ENCODE peak calls at places on chromosomes 16 and 17, in seven cellular contexts. One of them, this sample, is unnamed.

GRCh38 chr17:41985919-41986318 is 19.3 kb downstream of the CNP start:
- DNase-seq in RWPE2: no peak
- DNase-seq in posterior cingulate gyrus: no peak
- DNase-seq in stimulated activated CD4-positive, alpha-beta T cell treated with anti-CD3 and anti-CD28 coated beads, Interleukin-1b, Interleukin-23, amount 100 ng/mL, for 1 hour: no peak
- DNase-seq in HT1080: no peak
- DNase-seq in kidney tubule cell: no peak
- DNase-seq in GOT3: no peak
- DNase-seq in this sample: no peak

GRCh38 chr16:4392382-4393242 is 21.0 kb downstream of the VASN start:
- DNase-seq in kidney tubule cell: peak
- DNase-seq in GOT3: no peak
- DNase-seq in stimulated activated CD4-positive, alpha-beta T cell treated with anti-CD3 and anti-CD28 coated beads, Interleukin-1b, Interleukin-23, amount 100 ng/mL, for 1 hour: no peak
- DNase-seq in HT1080: no peak
- DNase-seq in RWPE2: no peak
- DNase-seq in posterior cingulate gyrus: no peak
- DNase-seq in this sample: peak

GRCh38 chr17:3535253-3535995 is 22.2 kb downstream of the TRPV3 start:
- DNase-seq in HT1080: no peak
- DNase-seq in GOT3: no peak
- DNase-seq in kidney tubule cell: peak
- DNase-seq in posterior cingulate gyrus: peak
- DNase-seq in RWPE2: no peak
- DNase-seq in stimulated activated CD4-positive, alpha-beta T cell treated with anti-CD3 and anti-CD28 coated beads, Interleukin-1b, Interleukin-23, amount 100 ng/mL, for 1 hour: no peak
- DNase-seq in this sample: no peak

GRCh38 chr17:42586514-42587230 is 9.1 kb upstream of the PSMC3IP start:
- DNase-seq in stimulated activated CD4-positive, alpha-beta T cell treated with anti-CD3 and anti-CD28 coated beads, Interleukin-1b, Interleukin-23, amount 100 ng/mL, for 1 hour: no peak
- DNase-seq in HT1080: no peak
- DNase-seq in GOT3: no peak
- DNase-seq in posterior cingulate gyrus: no peak
- DNase-seq in kidney tubule cell: no peak
- DNase-seq in RWPE2: no peak
- DNase-seq in this sample: no peak

GRCh38 chr17:45050680-45051059 is 762 bp downstream of the DCAKD start:
- DNase-seq in stimulated activated CD4-positive, alpha-beta T cell treated with anti-CD3 and anti-CD28 coated beads, Interleukin-1b, Interleukin-23, amount 100 ng/mL, for 1 hour: no peak
- DNase-seq in GOT3: no peak
- DNase-seq in RWPE2: no peak
- DNase-seq in kidney tubule cell: peak
- DNase-seq in HT1080: peak
- DNase-seq in posterior cingulate gyrus: no peak
- DNase-seq in this sample: no peak

GRCh38 chr17:39069114-39069756 is 82.2 kb downstream of the PLXDC1 start:
- DNase-seq in stimulated activated CD4-positive, alpha-beta T cell treated with anti-CD3 and anti-CD28 coated beads, Interleukin-1b, Interleukin-23, amount 100 ng/mL, for 1 hour: no peak
- DNase-seq in kidney tubule cell: peak
- DNase-seq in HT1080: peak
- DNase-seq in GOT3: no peak
- DNase-seq in posterior cingulate gyrus: no peak
- DNase-seq in RWPE2: no peak
- DNase-seq in this sample: no peak

GRCh38 chr16:89890200-89890599 is 16.8 kb downstream of the TCF25 start:
- DNase-seq in posterior cingulate gyrus: no peak
- DNase-seq in stimulated activated CD4-positive, alpha-beta T cell treated with anti-CD3 and anti-CD28 coated beads, Interleukin-1b, Interleukin-23, amount 100 ng/mL, for 1 hour: no peak
- DNase-seq in kidney tubule cell: no peak
- DNase-seq in HT1080: no peak
- DNase-seq in RWPE2: no peak
- DNase-seq in GOT3: no peak
- DNase-seq in this sample: no peak

GRCh38 chr17:42342242-42343008 is 45.8 kb downstream of the STAT3 start:
- DNase-seq in RWPE2: no peak
- DNase-seq in GOT3: no peak
- DNase-seq in stimulated activated CD4-positive, alpha-beta T cell treated with anti-CD3 and anti-CD28 coated beads, Interleukin-1b, Interleukin-23, amount 100 ng/mL, for 1 hour: no peak
- DNase-seq in HT1080: peak
- DNase-seq in posterior cingulate gyrus: no peak
- DNase-seq in kidney tubule cell: no peak
- DNase-seq in this sample: no peak

GRCh38 chr17:50431219-50431618 is 5.2 kb downstream of the ACSF2 start:
- DNase-seq in kidney tubule cell: no peak
- DNase-seq in HT1080: no peak
- DNase-seq in RWPE2: no peak
- DNase-seq in posterior cingulate gyrus: no peak
- DNase-seq in stimulated activated CD4-positive, alpha-beta T cell treated with anti-CD3 and anti-CD28 coated beads, Interleukin-1b, Interleukin-23, amount 100 ng/mL, for 1 hour: no peak
- DNase-seq in GOT3: no peak
- DNase-seq in this sample: no peak

GRCh38 chr17:77769215-77769614 is 189.3 kb upstream of the TNRC6C start:
- DNase-seq in HT1080: no peak
- DNase-seq in posterior cingulate gyrus: no peak
- DNase-seq in kidney tubule cell: no peak
- DNase-seq in RWPE2: no peak
- DNase-seq in GOT3: no peak
- DNase-seq in stimulated activated CD4-positive, alpha-beta T cell treated with anti-CD3 and anti-CD28 coated beads, Interleukin-1b, Interleukin-23, amount 100 ng/mL, for 1 hour: no peak
- DNase-seq in this sample: no peak

GRCh38 chr17:43556292-43556691 is 10.2 kb upstream of the ETV4 start:
- DNase-seq in posterior cingulate gyrus: no peak
- DNase-seq in HT1080: peak
- DNase-seq in stimulated activated CD4-positive, alpha-beta T cell treated with anti-CD3 and anti-CD28 coated beads, Interleukin-1b, Interleukin-23, amount 100 ng/mL, for 1 hour: no peak
- DNase-seq in kidney tubule cell: peak
- DNase-seq in GOT3: peak
- DNase-seq in RWPE2: no peak
- DNase-seq in this sample: no peak

GRCh38 chr16:24041834-24042631 is 206.2 kb downstream of the PRKCB start:
- DNase-seq in kidney tubule cell: peak
- DNase-seq in posterior cingulate gyrus: peak
- DNase-seq in RWPE2: no peak
- DNase-seq in HT1080: peak
- DNase-seq in GOT3: peak
- DNase-seq in stimulated activated CD4-positive, alpha-beta T cell treated with anti-CD3 and anti-CD28 coated beads, Interleukin-1b, Interleukin-23, amount 100 ng/mL, for 1 hour: peak
- DNase-seq in this sample: no peak

GRCh38 chr16:82042841-82043240 is 7.8 kb downstream of the HSD17B2 start:
- DNase-seq in kidney tubule cell: no peak
- DNase-seq in RWPE2: no peak
- DNase-seq in HT1080: no peak
- DNase-seq in GOT3: no peak
- DNase-seq in stimulated activated CD4-positive, alpha-beta T cell treated with anti-CD3 and anti-CD28 coated beads, Interleukin-1b, Interleukin-23, amount 100 ng/mL, for 1 hour: no peak
- DNase-seq in posterior cingulate gyrus: no peak
- DNase-seq in this sample: no peak

GRCh38 chr17:44661835-44662234 is 5.6 kb downstream of the MEIOC start:
- DNase-seq in RWPE2: no peak
- DNase-seq in posterior cingulate gyrus: no peak
- DNase-seq in stimulated activated CD4-positive, alpha-beta T cell treated with anti-CD3 and anti-CD28 coated beads, Interleukin-1b, Interleukin-23, amount 100 ng/mL, for 1 hour: no peak
- DNase-seq in kidney tubule cell: no peak
- DNase-seq in HT1080: no peak
- DNase-seq in GOT3: no peak
- DNase-seq in this sample: no peak